ENCODE peak calls at places on chromosomes 2 and 18, in seven cellular contexts. One of them, this sample, is unnamed.

GRCh38 chr18:50665519-50665918 is 105.6 kb downstream of the MAPK4 start:
- DNase-seq in CD4-positive, alpha-beta T cell: no peak
- DNase-seq in dorsolateral prefrontal cortex: no peak
- DNase-seq in neural progenitor cell: no peak
- DNase-seq in pancreas: no peak
- DNase-seq in cardiac muscle cell: peak
- DNase-seq in GM23248: no peak
- DNase-seq in this sample: no peak

GRCh38 chr2:235270291-235270690 is 223.6 kb upstream of the AGAP1 start:
- DNase-seq in dorsolateral prefrontal cortex: no peak
- DNase-seq in cardiac muscle cell: no peak
- DNase-seq in pancreas: no peak
- DNase-seq in neural progenitor cell: no peak
- DNase-seq in CD4-positive, alpha-beta T cell: no peak
- DNase-seq in GM23248: no peak
- DNase-seq in this sample: no peak

GRCh38 chr2:181106789-181107418 is 126.5 kb downstream of the UBE2E3 start:
- DNase-seq in CD4-positive, alpha-beta T cell: no peak
- DNase-seq in GM23248: peak
- DNase-seq in pancreas: no peak
- DNase-seq in dorsolateral prefrontal cortex: no peak
- DNase-seq in cardiac muscle cell: no peak
- DNase-seq in neural progenitor cell: no peak
- DNase-seq in this sample: no peak

GRCh38 chr2:159322419-159322818 is 35.9 kb upstream of the WDSUB1 start:
- DNase-seq in pancreas: no peak
- DNase-seq in neural progenitor cell: no peak
- DNase-seq in cardiac muscle cell: no peak
- DNase-seq in CD4-positive, alpha-beta T cell: no peak
- DNase-seq in dorsolateral prefrontal cortex: no peak
- DNase-seq in GM23248: no peak
- DNase-seq in this sample: no peak

GRCh38 chr2:40287201-40287600 is 164.7 kb downstream of the SLC8A1 start:
- DNase-seq in pancreas: no peak
- DNase-seq in CD4-positive, alpha-beta T cell: no peak
- DNase-seq in GM23248: peak
- DNase-seq in dorsolateral prefrontal cortex: no peak
- DNase-seq in neural progenitor cell: no peak
- DNase-seq in cardiac muscle cell: no peak
- DNase-seq in this sample: no peak

GRCh38 chr2:101124684-101125366 is 26.4 kb downstream of the TBC1D8 start:
- DNase-seq in neural progenitor cell: no peak
- DNase-seq in dorsolateral prefrontal cortex: no peak
- DNase-seq in GM23248: peak
- DNase-seq in cardiac muscle cell: no peak
- DNase-seq in CD4-positive, alpha-beta T cell: no peak
- DNase-seq in pancreas: peak
- DNase-seq in this sample: no peak

GRCh38 chr2:215423234-215423633 is 12.6 kb downstream of the FN1 start:
- DNase-seq in dorsolateral prefrontal cortex: no peak
- DNase-seq in neural progenitor cell: no peak
- DNase-seq in pancreas: no peak
- DNase-seq in GM23248: peak
- DNase-seq in CD4-positive, alpha-beta T cell: no peak
- DNase-seq in cardiac muscle cell: no peak
- DNase-seq in this sample: no peak

GRCh38 chr18:5787936-5788335 is 107.4 kb downstream of the TMEM200C start:
- DNase-seq in neural progenitor cell: no peak
- DNase-seq in dorsolateral prefrontal cortex: no peak
- DNase-seq in cardiac muscle cell: no peak
- DNase-seq in pancreas: no peak
- DNase-seq in CD4-positive, alpha-beta T cell: no peak
- DNase-seq in GM23248: no peak
- DNase-seq in this sample: no peak

GRCh38 chr2:233061591-233062446 is 1.7 kb downstream of the INPP5D start:
- DNase-seq in GM23248: no peak
- DNase-seq in pancreas: no peak
- DNase-seq in neural progenitor cell: peak
- DNase-seq in dorsolateral prefrontal cortex: no peak
- DNase-seq in CD4-positive, alpha-beta T cell: no peak
- DNase-seq in cardiac muscle cell: no peak
- DNase-seq in this sample: no peak

GRCh38 chr2:18410543-18410942 is 149.9 kb downstream of the RDH14 start:
- DNase-seq in GM23248: no peak
- DNase-seq in cardiac muscle cell: no peak
- DNase-seq in CD4-positive, alpha-beta T cell: no peak
- DNase-seq in dorsolateral prefrontal cortex: no peak
- DNase-seq in neural progenitor cell: no peak
- DNase-seq in pancreas: no peak
- DNase-seq in this sample: no peak

GRCh38 chr2:167826906-167827305 is 420.5 kb downstream of the STK39 start:
- DNase-seq in GM23248: no peak
- DNase-seq in cardiac muscle cell: no peak
- DNase-seq in dorsolateral prefrontal cortex: no peak
- DNase-seq in pancreas: peak
- DNase-seq in CD4-positive, alpha-beta T cell: no peak
- DNase-seq in neural progenitor cell: no peak
- DNase-seq in this sample: no peak

GRCh38 chr2:171726841-171727460 is 39.7 kb downstream of the DYNC1I2 start:
- DNase-seq in dorsolateral prefrontal cortex: no peak
- DNase-seq in cardiac muscle cell: no peak
- DNase-seq in pancreas: no peak
- DNase-seq in neural progenitor cell: no peak
- DNase-seq in GM23248: peak
- DNase-seq in CD4-positive, alpha-beta T cell: no peak
- DNase-seq in this sample: no peak

GRCh38 chr2:24785704-24786321 is 7.4 kb downstream of the PTRHD1 start:
- DNase-seq in dorsolateral prefrontal cortex: no peak
- DNase-seq in cardiac muscle cell: no peak
- DNase-seq in pancreas: no peak
- DNase-seq in neural progenitor cell: no peak
- DNase-seq in GM23248: no peak
- DNase-seq in CD4-positive, alpha-beta T cell: no peak
- DNase-seq in this sample: no peak

GRCh38 chr2:54321062-54321461 is 65.0 kb upstream of the TSPYL6 start:
- DNase-seq in GM23248: no peak
- DNase-seq in cardiac muscle cell: no peak
- DNase-seq in CD4-positive, alpha-beta T cell: no peak
- DNase-seq in neural progenitor cell: no peak
- DNase-seq in pancreas: no peak
- DNase-seq in dorsolateral prefrontal cortex: no peak
- DNase-seq in this sample: no peak

DNA sequence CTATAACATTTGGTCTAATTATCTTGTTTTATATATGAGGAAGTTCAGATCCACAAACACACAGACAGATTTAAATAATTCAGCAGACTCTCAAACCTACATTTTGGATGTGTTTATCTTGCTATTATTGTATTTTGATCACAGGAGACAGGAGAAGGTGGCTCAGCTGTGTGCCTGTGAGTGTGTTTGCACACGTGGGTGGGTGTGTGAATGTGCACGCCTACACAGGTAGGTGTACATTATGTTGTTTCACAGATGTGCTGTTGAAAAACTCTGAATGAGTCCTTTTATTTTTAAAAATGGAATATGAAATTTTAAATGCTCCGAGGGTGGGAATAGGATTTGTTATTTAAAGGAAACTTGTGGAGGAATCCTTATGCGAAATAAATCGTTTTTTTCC is 183.4 kb downstream of the PRKCE start:
- DNase-seq in GM23248: no peak
- DNase-seq in dorsolateral prefrontal cortex: no peak
- DNase-seq in neural progenitor cell: no peak
- DNase-seq in pancreas: no peak
- DNase-seq in cardiac muscle cell: no peak
- DNase-seq in CD4-positive, alpha-beta T cell: no peak
- DNase-seq in this sample: no peak
- H3K27ac ChIP-seq in GM23248: no peak
- H3K27ac ChIP-seq in dorsolateral prefrontal cortex: no peak
- H3K27ac ChIP-seq in neural progenitor cell: no peak
- H3K27ac ChIP-seq in pancreas: no peak
- H3K27ac ChIP-seq in cardiac muscle cell: no peak
- H3K27ac ChIP-seq in CD4-positive, alpha-beta T cell: no peak
- H3K27ac ChIP-seq in this sample: no peak

DNA sequence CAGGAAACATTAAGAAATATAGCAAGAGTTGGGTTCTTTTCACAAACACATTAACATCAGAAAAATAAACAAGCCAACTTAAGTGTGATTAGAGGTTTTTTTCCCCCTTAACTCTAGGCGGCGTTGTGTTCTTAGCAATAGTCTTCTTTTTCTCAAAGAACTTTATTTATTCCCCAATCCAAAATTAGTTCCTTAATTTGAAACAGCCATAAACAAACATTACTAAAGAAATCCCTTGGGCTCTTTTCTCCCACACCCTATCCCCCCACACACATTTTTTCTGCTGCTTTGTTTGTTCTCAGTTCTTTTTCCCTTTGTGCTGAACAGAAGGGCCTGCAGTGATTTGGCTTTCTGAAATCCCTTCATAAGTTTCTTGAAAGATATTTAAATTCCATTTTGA is 13.2 kb upstream of the MYO1B start:
- DNase-seq in pancreas: no peak
- DNase-seq in cardiac muscle cell: no peak
- DNase-seq in dorsolateral prefrontal cortex: no peak
- DNase-seq in CD4-positive, alpha-beta T cell: no peak
- DNase-seq in GM23248: peak
- DNase-seq in neural progenitor cell: peak
- DNase-seq in this sample: no peak
- H3K27ac ChIP-seq in pancreas: no peak
- H3K27ac ChIP-seq in cardiac muscle cell: no peak
- H3K27ac ChIP-seq in dorsolateral prefrontal cortex: no peak
- H3K27ac ChIP-seq in CD4-positive, alpha-beta T cell: no peak
- H3K27ac ChIP-seq in GM23248: peak
- H3K27ac ChIP-seq in neural progenitor cell: no peak
- H3K27ac ChIP-seq in this sample: no peak

DNA sequence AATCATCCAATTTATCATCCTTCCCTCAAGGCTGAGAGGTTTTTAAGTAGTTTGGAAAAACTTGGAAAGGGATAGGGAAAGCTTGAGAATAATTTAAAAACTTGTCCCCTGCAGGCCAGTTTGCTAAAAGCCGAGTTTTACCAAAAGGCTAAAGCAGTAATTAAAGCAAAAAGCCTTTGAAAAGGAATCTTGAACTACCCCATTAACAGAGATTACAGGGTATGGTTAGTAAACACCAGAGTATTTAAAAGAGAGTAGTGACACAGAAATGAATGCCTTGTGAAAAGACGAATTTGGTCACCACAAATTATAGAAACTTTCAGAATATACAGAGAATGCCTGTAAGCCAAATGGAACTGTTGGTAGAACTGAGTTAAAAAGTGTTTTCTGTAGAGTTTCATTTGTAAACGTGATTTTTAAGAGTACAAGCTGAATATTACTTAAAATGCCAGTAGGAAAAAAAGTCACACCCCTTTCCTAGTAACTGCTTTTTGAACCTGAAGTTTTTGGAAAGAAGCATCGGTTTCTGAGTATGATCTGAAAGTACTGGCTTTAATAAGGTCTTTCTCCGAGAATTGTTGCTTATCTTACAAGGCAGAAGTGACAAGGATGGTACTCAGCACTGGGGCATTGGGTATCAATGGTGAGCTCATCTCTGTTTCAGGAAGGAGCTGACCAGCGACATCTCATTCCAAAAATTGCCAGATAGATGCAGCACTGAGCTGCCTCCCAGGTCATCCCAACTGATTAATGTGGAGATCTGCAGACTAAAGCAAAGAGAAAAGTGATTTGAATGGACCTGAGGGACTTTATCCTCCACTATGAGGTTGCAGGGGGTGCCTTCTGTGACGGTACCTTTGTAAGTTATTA is 85.2 kb downstream of the FMNL2 start:
- DNase-seq in cardiac muscle cell: no peak
- DNase-seq in CD4-positive, alpha-beta T cell: no peak
- DNase-seq in GM23248: peak
- DNase-seq in pancreas: no peak
- DNase-seq in neural progenitor cell: no peak
- DNase-seq in dorsolateral prefrontal cortex: no peak
- DNase-seq in this sample: no peak
- H3K27ac ChIP-seq in cardiac muscle cell: no peak
- H3K27ac ChIP-seq in CD4-positive, alpha-beta T cell: no peak
- H3K27ac ChIP-seq in GM23248: no peak
- H3K27ac ChIP-seq in pancreas: no peak
- H3K27ac ChIP-seq in neural progenitor cell: no peak
- H3K27ac ChIP-seq in dorsolateral prefrontal cortex: peak
- H3K27ac ChIP-seq in this sample: peak

GRCh38 chr18:58268849-58269248 is 224.8 kb downstream of the NEDD4L start:
- DNase-seq in dorsolateral prefrontal cortex: no peak
- DNase-seq in neural progenitor cell: no peak
- DNase-seq in CD4-positive, alpha-beta T cell: no peak
- DNase-seq in pancreas: no peak
- DNase-seq in cardiac muscle cell: no peak
- DNase-seq in GM23248: peak
- DNase-seq in this sample: no peak

GRCh38 chr18:58272209-58272608 is 228.2 kb downstream of the NEDD4L start:
- DNase-seq in neural progenitor cell: no peak
- DNase-seq in pancreas: no peak
- DNase-seq in cardiac muscle cell: no peak
- DNase-seq in CD4-positive, alpha-beta T cell: no peak
- DNase-seq in GM23248: no peak
- DNase-seq in dorsolateral prefrontal cortex: no peak
- DNase-seq in this sample: no peak

GRCh38 chr18:58271770-58272169 is 227.7 kb downstream of the NEDD4L start:
- DNase-seq in dorsolateral prefrontal cortex: no peak
- DNase-seq in pancreas: no peak
- DNase-seq in CD4-positive, alpha-beta T cell: no peak
- DNase-seq in cardiac muscle cell: no peak
- DNase-seq in GM23248: no peak
- DNase-seq in neural progenitor cell: no peak
- DNase-seq in this sample: no peak

GRCh38 chr18:58269931-58270330 is 225.9 kb downstream of the NEDD4L start:
- DNase-seq in CD4-positive, alpha-beta T cell: no peak
- DNase-seq in cardiac muscle cell: no peak
- DNase-seq in dorsolateral prefrontal cortex: no peak
- DNase-seq in pancreas: no peak
- DNase-seq in neural progenitor cell: no peak
- DNase-seq in GM23248: no peak
- DNase-seq in this sample: no peak

GRCh38 chr18:58270396-58270795 is 226.4 kb downstream of the NEDD4L start:
- DNase-seq in CD4-positive, alpha-beta T cell: no peak
- DNase-seq in pancreas: no peak
- DNase-seq in GM23248: no peak
- DNase-seq in neural progenitor cell: no peak
- DNase-seq in cardiac muscle cell: no peak
- DNase-seq in dorsolateral prefrontal cortex: no peak
- DNase-seq in this sample: no peak
- H3K27ac ChIP-seq in CD4-positive, alpha-beta T cell: no peak
- H3K27ac ChIP-seq in pancreas: no peak
- H3K27ac ChIP-seq in GM23248: no peak
- H3K27ac ChIP-seq in neural progenitor cell: no peak
- H3K27ac ChIP-seq in cardiac muscle cell: no peak
- H3K27ac ChIP-seq in dorsolateral prefrontal cortex: no peak
- H3K27ac ChIP-seq in this sample: no peak

GRCh38 chr2:64105676-64106461 is 38.4 kb downstream of the PELI1 start:
- DNase-seq in CD4-positive, alpha-beta T cell: no peak
- DNase-seq in cardiac muscle cell: no peak
- DNase-seq in GM23248: no peak
- DNase-seq in pancreas: no peak
- DNase-seq in dorsolateral prefrontal cortex: no peak
- DNase-seq in neural progenitor cell: no peak
- DNase-seq in this sample: no peak
- H3K27ac ChIP-seq in CD4-positive, alpha-beta T cell: no peak
- H3K27ac ChIP-seq in cardiac muscle cell: peak
- H3K27ac ChIP-seq in GM23248: no peak
- H3K27ac ChIP-seq in pancreas: no peak
- H3K27ac ChIP-seq in dorsolateral prefrontal cortex: no peak
- H3K27ac ChIP-seq in neural progenitor cell: no peak
- H3K27ac ChIP-seq in this sample: no peak